ENCODE peak calls at places on chromosomes 7 and 10, in six cellular contexts. T is uterus, I is HEK293T, E is ureter, K is AML-193, J is NCI-H345. Z is an unnamed sample.

GRCh38 chr10:30437039-30437781 is 3.2 kb downstream of the MAP3K8 start:
- DNase-seq in T (no peak), I (no peak), E (no peak), K (no peak), J (no peak), Z (no peak)

GRCh38 chr7:69695998-69696657 is 97.9 kb downstream of the AUTS2 start:
- DNase-seq in T (no peak), I (no peak), E (no peak), K (peak), J (no peak), Z (no peak)

GRCh38 chr10:70920519-70920918 is 32.2 kb upstream of the PCBD1 start:
- DNase-seq in T (no peak), I (no peak), E (peak), K (no peak), J (peak), Z (no peak)

GRCh38 chr10:63487990-63488389 is 22.2 kb upstream of the JMJD1C start:
- DNase-seq in T (no peak), I (no peak), E (no peak), K (no peak), J (no peak), Z (no peak)

GRCh38 chr7:133910761-133911160 is 216.4 kb upstream of the LRGUK start:
- DNase-seq in T (no peak), I (no peak), E (no peak), K (no peak), J (peak), Z (no peak)

GRCh38 chr10:121994429-121994881 is 5.5 kb downstream of the TACC2 start:
- DNase-seq in T (peak), I (no peak), E (peak), K (no peak), J (peak), Z (no peak)

GRCh38 chr10:101660268-101660667 is 34.7 kb downstream of the FBXW4 start:
- DNase-seq in T (no peak), I (no peak), E (no peak), K (no peak), J (no peak), Z (no peak)

GRCh38 chr7:5225616-5226290 is 35.7 kb downstream of the WIPI2 start:
- DNase-seq in T (no peak), I (no peak), E (no peak), K (no peak), J (no peak), Z (no peak)